ENCODE peak calls at places on chromosomes 1 and 21, in ten cellular contexts. J is HepG2, Q is breast epithelium, L is suprapubic skin, W is H1, O is transverse colon, E is stomach, R is sigmoid colon, S is HL-60, D is K562. F is an unnamed sample.

GRCh38 chr1:233654667-233655432 is 40.9 kb downstream of the KCNK1 start:
- DNase-seq in D (no peak), O (peak), Q (no peak), E (peak), S (no peak), L (no peak), W (no peak), R (no peak), J (no peak), F (no peak)

GRCh38 chr1:174682419-174683008 is 234.8 kb downstream of the GPR52 start:
- DNase-seq in J (peak), Q (no peak), S (no peak), D (no peak), L (no peak), R (no peak), E (no peak), O (no peak), W (no peak), F (no peak)

GRCh38 chr1:9728451-9729295 is 77.1 kb downstream of the PIK3CD start:
- DNase-seq in W (no peak), R (no peak), J (no peak), Q (no peak), S (no peak), L (no peak), O (no peak), D (no peak), E (no peak), F (peak)

GRCh38 chr1:7265771-7266371 is 480.6 kb downstream of the CAMTA1 start:
- DNase-seq in L (peak), E (peak), Q (peak), D (no peak), W (peak), S (no peak), R (no peak), O (peak), J (peak), F (no peak)

GRCh38 chr1:43659384-43659783 is 9.4 kb downstream of the KDM4A start:
- DNase-seq in D (no peak), R (no peak), L (no peak), J (no peak), O (peak), Q (no peak), E (no peak), W (no peak), S (no peak), F (no peak)

GRCh38 chr1:15849775-15850449 is 2.4 kb downstream of the SPEN start:
- DNase-seq in O (peak), J (peak), R (peak), S (no peak), D (peak), Q (no peak), E (peak), W (peak), L (no peak), F (peak)

GRCh38 chr1:6554907-6555778 is at the start of gene TAS1R1:
- DNase-seq in J (no peak), R (peak), W (no peak), D (no peak), S (no peak), Q (peak), O (peak), L (no peak), E (peak), F (peak)

GRCh38 chr1:165632152-165632469 is 1.1 kb downstream of the MGST3 start:
- DNase-seq in O (peak), E (peak), W (no peak), J (no peak), L (no peak), S (no peak), R (no peak), D (no peak), Q (no peak), F (no peak)

GRCh38 chr1:202034683-202035462 is 24.5 kb downstream of the ELF3 start:
- DNase-seq in S (peak), R (peak), E (peak), Q (peak), J (peak), O (peak), D (peak), W (no peak), L (no peak), F (no peak)

GRCh38 chr1:172398193-172398592 is 22.3 kb upstream of the C1orf105 start:
- DNase-seq in O (no peak), L (no peak), D (no peak), W (no peak), J (no peak), S (no peak), E (no peak), R (peak), Q (no peak), F (no peak)

GRCh38 chr1:180260541-180260940 is 30.5 kb downstream of the LHX4 start:
- DNase-seq in S (no peak), O (no peak), Q (no peak), J (no peak), W (no peak), R (no peak), E (no peak), L (no peak), D (no peak), F (peak)

GRCh38 chr1:177307771-177308170 is 137.0 kb downstream of the BRINP2 start:
- DNase-seq in L (no peak), Q (no peak), O (no peak), W (no peak), D (no peak), R (no peak), S (no peak), E (no peak), J (no peak), F (no peak)

GRCh38 chr1:104706631-104707147 is 957.0 kb downstream of the AMY1C start:
- DNase-seq in J (peak), D (peak), O (no peak), E (no peak), W (no peak), S (no peak), R (no peak), L (no peak), Q (no peak), F (no peak)

DNA sequence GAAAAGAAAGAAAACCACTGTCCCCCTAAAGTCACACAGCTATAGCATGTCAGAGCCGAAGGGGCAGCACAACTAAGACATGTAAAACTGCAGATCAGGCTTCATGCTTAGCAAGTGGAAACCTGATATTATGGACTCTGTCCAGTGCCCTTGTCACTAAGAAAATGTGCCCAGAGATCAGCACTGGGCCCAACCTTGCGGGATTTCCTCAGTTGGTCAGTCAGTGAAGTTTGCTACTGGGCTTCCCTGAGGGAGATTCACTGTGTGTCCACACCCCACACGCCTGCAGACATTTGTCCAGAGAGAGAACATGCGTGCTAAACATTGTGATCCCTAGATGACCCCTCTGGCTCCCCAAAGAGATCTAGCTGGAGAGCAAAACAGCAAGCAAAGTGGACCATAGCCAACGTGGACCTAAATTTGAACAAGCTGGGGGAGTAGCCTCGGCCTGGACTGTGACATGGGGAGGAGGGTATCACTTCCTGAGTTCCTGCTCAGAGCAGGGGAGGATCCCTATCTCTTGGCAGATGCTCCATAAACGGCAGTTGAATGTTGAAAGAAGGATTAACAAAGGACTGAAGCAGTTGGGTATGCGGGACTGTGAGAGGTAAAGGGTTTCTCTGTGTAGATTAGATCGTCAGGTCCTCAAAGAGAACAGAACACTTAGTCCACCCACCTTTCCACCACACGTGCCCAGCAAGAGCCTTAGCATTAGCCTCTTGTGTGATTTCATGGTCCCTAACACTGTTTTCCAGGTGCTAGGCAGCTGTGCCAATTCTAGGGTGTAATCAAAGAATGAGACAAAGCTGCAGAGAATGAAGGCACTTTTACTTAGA is 53.6 kb downstream of the GLUL start:
- DNase-seq in W (no peak), S (peak), L (no peak), J (no peak), E (no peak), Q (no peak), R (peak), O (no peak), D (peak), F (no peak)
- TF ChIP-seq POLR2AphosphoS5 in W (no peak), S (peak), L (no peak), J (no peak), E (no peak), Q (no peak), R (peak), O (no peak), D (peak), F (peak)

GRCh38 chr21:15729674-15730483 is at the start of gene USP25:
- DNase-seq in R (peak), S (peak), E (peak), O (peak), J (peak), D (peak), L (peak), W (peak), Q (peak), F (peak)
- TF ChIP-seq CTCF in R (no peak), S (no peak), E (no peak), O (no peak), J (peak), D (no peak), L (no peak), W (peak), Q (no peak), F (no peak)

DNA sequence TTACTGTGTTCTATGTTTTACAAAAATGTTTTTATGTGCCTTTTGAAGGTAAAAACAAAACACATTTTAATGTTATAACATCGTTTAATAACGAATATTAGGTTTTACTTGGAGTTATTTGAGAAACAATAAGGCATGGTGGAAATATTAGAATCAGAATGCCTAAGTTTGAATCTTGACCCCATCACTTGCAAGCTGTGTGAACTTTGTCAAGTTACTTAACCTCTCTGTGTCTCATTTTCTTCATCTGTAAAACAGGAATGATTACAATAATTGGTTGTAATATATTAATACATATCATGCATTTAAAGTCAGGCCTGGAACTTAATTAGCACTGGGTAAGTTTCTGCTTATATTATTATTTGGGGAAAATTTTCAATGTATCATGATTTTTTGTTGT is 77.2 kb upstream of the DPH5 start:
- DNase-seq in L (no peak), O (no peak), E (no peak), Q (no peak), W (no peak), J (no peak), D (no peak), S (no peak), R (no peak), F (no peak)
- H3K4me3 ChIP-seq in L (no peak), O (no peak), E (no peak), Q (no peak), W (no peak), J (no peak), D (no peak), S (no peak), R (no peak), F (no peak)

DNA sequence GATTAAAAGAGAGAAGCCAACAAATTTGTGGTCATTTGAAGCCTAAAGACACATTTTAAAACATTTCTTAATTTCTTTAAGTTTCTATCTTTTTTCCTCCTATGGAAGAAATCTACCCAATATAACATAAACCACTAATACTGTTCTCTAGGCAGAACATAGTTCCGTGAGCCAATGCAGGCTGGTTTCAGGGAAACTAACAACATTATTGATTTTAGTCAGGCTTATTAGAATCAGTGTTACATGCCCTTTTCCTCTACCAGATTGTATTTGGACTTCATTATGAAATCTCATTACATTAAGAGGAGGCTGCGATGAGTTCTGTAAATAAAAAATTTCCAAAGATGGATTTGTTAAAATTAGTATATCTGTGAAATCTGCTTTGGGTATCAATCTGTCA is 249.9 kb downstream of the PTBP2 start:
- DNase-seq in Q (no peak), E (no peak), J (no peak), S (no peak), O (no peak), L (no peak), W (no peak), R (no peak), D (no peak), F (no peak)
- TF ChIP-seq POLR2AphosphoS5 in Q (no peak), E (no peak), J (no peak), S (no peak), O (no peak), L (no peak), W (no peak), R (no peak), D (no peak), F (no peak)

GRCh38 chr21:34073032-34073748 is at the start of the genes MRPS6 and SLC5A3:
- DNase-seq in D (peak), W (peak), S (peak), J (peak), O (peak), R (peak), L (peak), Q (peak), E (peak), F (peak)
- TF ChIP-seq CTCF in D (no peak), W (peak), S (no peak), J (peak), O (no peak), R (no peak), L (no peak), Q (no peak), E (no peak), F (no peak)

DNA sequence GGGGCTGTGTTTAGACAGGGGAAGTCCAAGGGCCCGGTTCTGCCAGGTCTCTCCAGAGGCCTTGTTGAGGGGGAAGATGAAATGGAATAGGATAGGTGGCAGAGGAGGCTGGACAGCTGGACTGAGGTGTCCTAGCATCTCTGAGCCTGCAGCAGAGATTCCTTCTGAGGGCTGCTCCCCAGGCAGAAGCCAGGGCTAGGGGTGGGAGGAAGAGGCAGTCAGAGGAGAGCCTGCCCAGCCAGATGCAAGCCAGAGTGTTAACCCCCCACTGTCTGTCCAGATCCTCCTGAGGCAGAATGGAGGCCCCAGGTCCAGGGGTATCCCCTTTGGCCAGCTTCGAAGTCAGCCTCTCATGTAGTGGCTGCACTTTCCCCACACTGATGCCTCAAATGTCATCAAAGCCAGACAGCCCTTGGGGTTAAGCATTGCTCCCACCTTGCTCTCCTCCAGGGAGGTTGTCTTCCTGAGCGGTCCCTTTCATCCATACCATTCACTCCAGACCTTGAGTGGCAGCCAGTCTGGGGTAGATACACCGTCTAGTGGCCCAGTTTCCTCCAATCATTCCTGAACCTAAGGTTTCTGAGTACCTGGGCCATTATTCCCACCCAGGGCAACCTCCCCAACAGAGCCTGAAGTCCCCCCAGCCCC is 1.7 kb downstream of the CSF1 start:
- DNase-seq in O (no peak), R (no peak), L (no peak), Q (no peak), D (no peak), J (no peak), E (no peak), W (no peak), S (no peak), F (no peak)
- H3K4me3 ChIP-seq in O (peak), R (peak), L (peak), Q (peak), D (no peak), J (peak), E (peak), W (no peak), S (no peak), F (peak)

GRCh38 chr1:32993215-32993566 is 28.6 kb upstream of the RNF19B start:
- DNase-seq in E (no peak), D (no peak), L (no peak), R (peak), O (no peak), W (no peak), Q (no peak), J (no peak), S (no peak), F (no peak)
- TF ChIP-seq POLR2AphosphoS5 in E (no peak), D (no peak), L (no peak), R (no peak), O (no peak), W (no peak), Q (no peak), J (no peak), S (peak), F (no peak)

DNA sequence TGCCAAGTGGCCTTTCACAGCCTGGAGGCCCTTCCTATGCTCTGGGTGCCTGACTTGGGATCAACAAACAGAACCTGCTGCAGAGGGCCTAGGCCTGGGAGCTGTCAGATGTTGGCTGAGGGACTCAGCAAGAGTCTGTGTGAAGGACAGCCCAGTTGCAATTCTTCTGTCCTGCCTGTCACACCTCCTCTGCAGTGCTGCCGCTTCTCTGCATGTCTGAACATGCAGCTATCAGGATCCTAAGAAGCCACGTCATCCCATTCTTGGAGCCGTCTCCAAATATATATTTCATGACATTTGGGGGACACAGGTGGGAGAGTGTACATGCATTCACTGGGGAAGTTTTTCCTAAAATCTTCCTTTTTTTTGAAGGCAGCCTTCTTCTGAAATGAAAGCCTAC is 8.6 kb downstream of the FCAMR start:
- DNase-seq in D (no peak), R (no peak), J (no peak), W (no peak), S (no peak), O (no peak), Q (no peak), L (no peak), E (no peak), F (no peak)
- TF ChIP-seq CTCF in D (no peak), R (no peak), J (no peak), W (no peak), S (no peak), O (no peak), Q (no peak), L (no peak), E (no peak), F (no peak)

F was measured in spleen.